ENCODE peak calls at places on chromosomes 13 and 19, in six cellular contexts. T is foreskin fibroblast, V is ascending aorta, G is colonic mucosa, X is coronary artery, Z is DND-41. Y is an unnamed sample.

GRCh38 chr13:71339736-71340135 is 527.3 kb downstream of the DACH1 start:
- DNase-seq in T (no peak), V (no peak), G (no peak), X (no peak), Z (no peak), Y (no peak)

GRCh38 chr19:10416380-10417257 is 3.7 kb upstream of the PDE4A start:
- DNase-seq in T (peak; percentile 85), V (peak; percentile 94), G (peak; percentile 84), X (no peak), Z (peak; percentile 69), Y (peak; percentile 89)

GRCh38 chr19:39740395-39740794 is 2.6 kb upstream of the CLC start:
- DNase-seq in T (no peak), V (no peak), G (no peak), X (no peak), Z (no peak), Y (no peak)

GRCh38 chr13:21557995-21558394 is 46.0 kb downstream of the MICU2 start:
- DNase-seq in T (no peak), V (no peak), G (no peak), X (no peak), Z (peak; percentile 32), Y (peak; percentile 60)

GRCh38 chr19:40716031-40716654 is 543 bp downstream of the COQ8B start:
- DNase-seq in T (peak; percentile 90), V (no peak), G (no peak), X (no peak), Z (peak; percentile 14), Y (peak; percentile 87)

GRCh38 chr19:47608908-47609879 is at the start of gene BICRA:
- DNase-seq in T (peak; percentile 74), V (peak; percentile 92), G (peak; percentile 74), X (peak; percentile 85), Z (peak; percentile 80), Y (peak; percentile 88)

GRCh38 chr13:95404141-95404882 is 103.1 kb upstream of the ABCC4 start:
- DNase-seq in T (peak; percentile 74), V (peak; percentile 86), G (peak; percentile 83), X (no peak), Z (peak; percentile 68), Y (peak; percentile 87)

GRCh38 chr19:1027020-1027952 is 878 bp downstream of the CNN2 start:
- DNase-seq in T (no peak), V (no peak), G (peak; percentile 53), X (no peak), Z (no peak), Y (no peak)

GRCh38 chr19:23810496-23810895 is 51.8 kb upstream of the ZNF681 start:
- DNase-seq in T (no peak), V (no peak), G (no peak), X (no peak), Z (no peak), Y (no peak)

GRCh38 chr19:4174212-4174894 is 8.0 kb downstream of the SIRT6 start:
- DNase-seq in T (no peak), V (no peak), G (peak; percentile 70), X (no peak), Z (no peak), Y (no peak)

GRCh38 chr13:34425307-34425949 is 516.6 kb upstream of the NBEA start:
- DNase-seq in T (no peak), V (no peak), G (no peak), X (no peak), Z (no peak), Y (no peak)

GRCh38 chr19:17183271-17183757 is 31.8 kb upstream of the USE1 start:
- DNase-seq in T (no peak), V (no peak), G (no peak), X (no peak), Z (no peak), Y (no peak)

GRCh38 chr19:7914598-7915045 is at the start of gene TGFBR3L:
- DNase-seq in T (no peak), V (no peak), G (no peak), X (no peak), Z (no peak), Y (no peak)

GRCh38 chr13:75404721-75405120 is 77.2 kb downstream of the TBC1D4 start:
- DNase-seq in T (no peak), V (no peak), G (no peak), X (no peak), Z (no peak), Y (no peak)

GRCh38 chr19:58552655-58553054 is 2.2 kb downstream of the CHMP2A start:
- DNase-seq in T (no peak), V (no peak), G (no peak), X (no peak), Z (no peak), Y (no peak)

GRCh38 chr13:41900918-41901317 is 60.0 kb downstream of the VWA8 start:
- DNase-seq in T (peak; percentile 36), V (no peak), G (no peak), X (no peak), Z (no peak), Y (no peak)

GRCh38 chr13:39976481-39976880 is 321.0 kb downstream of the COG6 start:
- DNase-seq in T (no peak), V (no peak), G (no peak), X (no peak), Z (no peak), Y (no peak)

GRCh38 chr19:51016798-51017683 is 2.5 kb downstream of the KLK10 start:
- DNase-seq in T (peak; percentile 16), V (peak; percentile 67), G (no peak), X (no peak), Z (peak; percentile 52), Y (peak; percentile 33)

GRCh38 chr19:27779953-27780352 is 1433.0 kb downstream of the UQCRFS1 start:
- DNase-seq in T (no peak), V (no peak), G (no peak), X (no peak), Z (no peak), Y (no peak)

GRCh38 chr19:55082023-55082851 is 6.6 kb downstream of the EPS8L1 start:
- DNase-seq in T (peak; percentile 41), V (no peak), G (no peak), X (no peak), Z (no peak), Y (peak; percentile 68)

GRCh38 chr19:55080121-55080914 is 4.6 kb downstream of the EPS8L1 start:
- DNase-seq in T (peak; percentile 72), V (no peak), G (peak; percentile 94), X (no peak), Z (peak; percentile 49), Y (peak; percentile 67)

GRCh38 chr19:55079400-55080038 is 3.9 kb downstream of the EPS8L1 start:
- DNase-seq in T (no peak), V (no peak), G (no peak), X (no peak), Z (no peak), Y (no peak)

GRCh38 chr19:55081773-55082022 is 6.0 kb downstream of the EPS8L1 start:
- DNase-seq in T (no peak), V (no peak), G (no peak), X (no peak), Z (no peak), Y (no peak)

DNA sequence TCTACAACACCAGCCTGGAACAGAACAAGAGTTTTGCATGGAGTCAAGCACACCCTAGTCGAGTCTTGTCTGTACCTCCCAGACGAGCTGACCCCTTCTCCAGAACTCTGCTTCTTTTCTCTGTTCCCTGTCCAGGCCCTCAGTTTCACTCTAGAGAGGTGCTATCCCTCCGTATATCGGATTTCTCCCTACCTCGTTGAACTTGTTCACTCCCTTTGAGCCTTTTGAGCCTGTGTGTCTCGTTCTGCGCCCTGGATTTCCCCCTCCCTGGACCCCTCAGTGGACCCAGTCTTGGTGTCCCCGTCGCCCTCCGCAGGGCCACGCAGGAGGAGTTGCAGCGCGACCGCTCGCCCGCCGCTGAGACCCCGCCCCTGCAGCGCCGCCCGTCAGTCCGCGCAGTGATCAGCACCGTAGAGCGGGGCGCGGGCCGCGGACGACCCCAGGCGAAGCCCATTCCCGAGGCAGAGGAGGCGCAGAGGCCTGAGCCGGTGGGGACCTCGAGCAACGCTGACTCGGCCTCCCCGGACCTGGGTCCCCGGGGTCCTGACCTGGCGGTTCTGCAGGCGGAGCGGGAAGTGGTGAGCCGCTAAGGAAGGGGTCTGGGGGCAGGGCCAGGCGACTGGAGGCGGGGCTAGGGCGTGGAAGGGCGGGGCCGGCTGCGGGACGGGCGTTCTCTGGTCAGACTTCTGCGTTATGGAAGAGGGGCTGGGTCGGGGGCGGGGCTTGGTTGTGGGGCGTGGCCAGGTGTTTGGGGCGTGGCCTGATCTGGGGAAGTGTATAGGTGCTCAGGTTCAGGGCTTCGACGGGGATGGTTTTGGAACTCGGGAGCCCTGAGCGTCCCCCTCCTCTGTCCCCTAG is 5.5 kb downstream of the EPS8L1 start:
- DNase-seq in T (peak; percentile 71), V (peak; percentile 77), G (peak; percentile 96), X (no peak), Z (no peak), Y (peak; percentile 78)
- TF ChIP-seq CTCF in T (no peak), V (no peak), G (no peak), X (no peak), Z (no peak), Y (no peak)

DNA sequence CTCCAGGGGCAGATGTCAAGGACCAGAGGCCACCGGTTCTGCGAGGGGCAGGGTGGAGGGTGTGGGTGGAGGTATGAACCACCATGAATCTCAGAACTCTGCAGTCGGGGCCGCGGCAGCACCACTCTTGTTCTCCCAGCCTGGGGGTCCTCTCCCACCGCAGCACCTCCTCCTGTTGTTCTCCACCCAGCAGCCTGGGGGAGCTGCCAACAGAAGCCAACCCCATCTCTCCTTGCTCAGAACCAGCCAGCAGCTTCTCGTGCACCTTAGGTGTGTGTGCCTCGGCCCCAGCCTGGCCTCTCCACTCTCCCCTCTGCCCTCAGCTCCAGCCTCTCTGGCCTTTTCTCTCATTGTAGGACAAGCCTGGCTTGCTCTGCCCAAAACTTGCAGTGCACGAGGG is 31.9 kb upstream of the CCNE1 start:
- DNase-seq in T (no peak), V (no peak), G (no peak), X (no peak), Z (no peak), Y (no peak)
- H3K4me3 ChIP-seq in T (no peak overlapping the region), V (no peak overlapping the region), G (no peak overlapping the region), X (no peak overlapping the region), Z (no peak overlapping the region), Y (no peak overlapping the region)

DNA sequence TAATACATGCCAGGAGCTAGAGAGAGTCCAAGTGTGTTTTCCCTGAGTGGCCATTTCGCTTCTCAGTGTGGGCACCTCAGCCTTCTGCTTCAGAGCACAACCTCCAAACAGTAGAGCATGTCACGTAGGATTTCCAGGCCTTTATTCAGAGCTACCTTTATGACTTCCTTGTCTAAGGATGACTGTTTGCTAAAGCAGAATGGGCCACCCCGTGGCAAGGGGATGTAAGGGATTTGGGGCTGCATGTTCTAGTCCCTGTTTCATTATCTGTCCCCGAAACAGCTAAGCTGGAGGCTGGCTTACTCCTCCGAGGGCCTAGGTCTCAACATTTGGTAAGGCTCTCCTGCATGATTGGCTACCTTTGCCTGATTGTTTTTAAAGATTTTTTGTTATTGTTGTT is 6.0 kb downstream of the RNASEH2B start:
- DNase-seq in T (no peak), V (no peak), G (no peak), X (no peak), Z (peak; percentile 63), Y (no peak)
- TF ChIP-seq CTCF in T (no peak), V (no peak), G (no peak), X (no peak), Z (peak; percentile 55), Y (no peak)

DNA sequence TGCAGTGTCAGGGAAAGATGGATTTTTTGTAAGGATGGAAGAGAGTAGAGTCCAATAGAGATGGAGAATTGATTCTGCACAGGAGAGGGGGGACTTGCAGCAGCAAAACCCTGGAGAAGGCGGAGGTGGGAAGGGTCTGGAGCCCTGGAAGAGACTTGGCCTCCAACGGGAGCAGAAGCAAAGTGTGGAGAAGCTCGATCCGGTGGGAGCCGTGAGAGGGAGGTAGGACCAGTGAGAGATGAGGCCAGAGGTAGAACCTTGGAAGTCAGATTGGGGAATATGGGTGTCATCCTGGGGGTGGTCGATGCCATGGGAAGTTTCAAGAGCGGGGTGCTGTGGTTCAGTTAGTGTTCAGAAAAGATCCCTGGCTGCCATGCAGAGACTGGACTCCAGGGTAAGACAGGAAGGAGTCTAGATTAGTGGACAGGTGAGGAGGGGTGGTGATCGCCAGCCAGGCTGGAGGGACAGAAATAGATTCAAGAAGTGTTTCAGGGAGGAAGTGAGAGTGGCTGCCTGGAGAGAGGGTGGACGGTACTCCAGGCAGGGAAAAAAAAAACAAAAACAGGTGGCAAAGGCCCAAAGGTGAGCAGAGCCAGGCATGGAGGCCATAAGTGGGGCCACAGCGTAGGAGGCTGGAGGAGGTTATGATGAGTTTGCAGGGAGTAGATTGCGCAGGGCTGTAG is 2.6 kb downstream of the PPP5C start:
- DNase-seq in T (no peak), V (no peak), G (no peak), X (no peak), Z (no peak), Y (no peak)
- H3K4me3 ChIP-seq in T (no peak overlapping the region), V (no peak overlapping the region), G (no peak overlapping the region), X (peak overlapping the region; percentile 20), Z (no peak overlapping the region), Y (no peak overlapping the region)